ENCODE peak calls at places on chromosomes 3 and 15, in nine cellular contexts. R, D, T, J, S, L, O, V and X are unnamed samples.

GRCh38 chr15:66646308-66646707 is 55.7 kb upstream of the SMAD6 start:
- DNase-seq in L (no peak), V (no peak), D (no peak), T (peak; percentile 26), R (no peak), O (no peak), J (no peak), S (peak; percentile 77), X (peak; percentile 16)

GRCh38 chr15:69403611-69404010 is 10.5 kb upstream of the KIF23 start:
- DNase-seq in T (peak; percentile 48), L (no peak), D (no peak), S (peak; percentile 93), J (no peak), R (peak; percentile 49), O (no peak), V (no peak), X (peak; percentile 48)

GRCh38 chr3:160257606-160258005 is 32.4 kb downstream of the C3orf80 start:
- DNase-seq in V (no peak), D (no peak), T (no peak), O (no peak), R (no peak), J (no peak), S (no peak), L (no peak), X (no peak)

GRCh38 chr15:39657714-39658113 is 76.8 kb downstream of the THBS1 start:
- DNase-seq in D (no peak), L (no peak), J (no peak), O (no peak), T (no peak), R (peak; percentile 15), V (no peak), S (peak; percentile 84), X (no peak)

GRCh38 chr15:60964527-60964926 is 264.6 kb downstream of the RORA start:
- DNase-seq in L (no peak), S (no peak), R (no peak), V (no peak), J (no peak), O (no peak), T (no peak), D (no peak), X (no peak)

GRCh38 chr3:23750573-23751484 is 54.9 kb upstream of the UBE2E1 start:
- DNase-seq in O (no peak), J (no peak), S (no peak), T (no peak), L (no peak), V (no peak), R (no peak), D (no peak), X (no peak)

GRCh38 chr3:136818191-136818850 is 605 bp upstream of the SLC35G2 start:
- DNase-seq in J (peak; percentile 31), S (peak; percentile 94), L (peak; percentile 27), V (peak; percentile 54), O (peak; percentile 75), T (peak; percentile 60), D (peak; percentile 68), R (peak; percentile 69), X (peak; percentile 70)

GRCh38 chr3:126852536-126852935 is 130.4 kb upstream of the PLXNA1 start:
- DNase-seq in R (no peak), O (no peak), S (no peak), J (no peak), T (no peak), V (no peak), L (no peak), D (no peak), X (no peak)

GRCh38 chr3:49889296-49889695 is 14.4 kb downstream of the MST1R start:
- DNase-seq in S (no peak), D (no peak), L (no peak), R (no peak), V (no peak), T (no peak), O (no peak), J (no peak), X (no peak)

GRCh38 chr3:52126500-52126899 is 27.7 kb downstream of the POC1A start:
- DNase-seq in L (no peak), V (no peak), D (no peak), S (peak; percentile 19), R (no peak), T (no peak), J (no peak), O (no peak), X (no peak)

GRCh38 chr3:181719298-181719859 is 7.7 kb downstream of the SOX2 start:
- DNase-seq in O (no peak), S (no peak), V (no peak), L (no peak), D (no peak), T (no peak), R (peak; percentile 47), J (no peak), X (no peak)

GRCh38 chr3:72907131-72907697 is 19.4 kb downstream of the GXYLT2 start:
- DNase-seq in D (no peak), T (peak; percentile 83), S (peak; percentile 78), V (no peak), O (no peak), L (no peak), J (no peak), R (peak; percentile 50), X (peak; percentile 94)